ENCODE peak calls at places on chromosomes 11 and 22, in four cellular contexts. E, N, B and H are unnamed samples. For H3K9me2, the result is how much of the 10 kb centered on the place peaks cover.

GRCh38 chr22:40621309-40622151 is 15.0 kb downstream of the MRTFA start:
- DNase-seq in E (no peak), N (no peak), B (no peak), H (no peak)

GRCh38 chr11:102110761-102111010 is 439 bp downstream of the YAP1 start:
- DNase-seq in E (no peak), N (no peak), B (no peak), H (no peak)

GRCh38 chr11:68256331-68256741 is 15.4 kb downstream of the C11orf24 start:
- DNase-seq in E (no peak), N (no peak), B (no peak), H (no peak)

GRCh38 chr11:112797653-112798293 is 163.4 kb upstream of the NCAM1 start:
- DNase-seq in E (peak), N (peak), B (no peak), H (no peak)

GRCh38 chr11:64757549-64758329 is 2.0 kb downstream of the PYGM start:
- DNase-seq in E (no peak), N (no peak), B (no peak), H (no peak)

GRCh38 chr11:17651061-17651460 is 68.3 kb upstream of the MYOD1 start:
- DNase-seq in E (no peak), N (no peak), B (no peak), H (no peak)

GRCh38 chr22:44941176-44941575 is 68.6 kb downstream of the PHF21B start:
- DNase-seq in E (no peak), N (no peak), B (no peak), H (no peak)

GRCh38 chr11:114131366-114131963 is 72.0 kb downstream of the ZBTB16 start:
- DNase-seq in E (no peak), N (no peak), B (no peak), H (no peak)

GRCh38 chr11:77179048-77179447 is 51.0 kb downstream of the MYO7A start:
- DNase-seq in E (no peak), N (no peak), B (no peak), H (no peak)

GRCh38 chr11:60169264-60169915 is 13.5 kb downstream of the MS4A6A start:
- DNase-seq in E (peak), N (peak), B (peak), H (peak)

GRCh38 chr11:6320411-6321207 is at the start of gene CAVIN3:
- DNase-seq in E (peak), N (peak), B (peak), H (no peak)

GRCh38 chr11:130128626-130129025 is 31.0 kb upstream of the ST14 start:
- DNase-seq in E (no peak), N (no peak), B (no peak), H (no peak)

GRCh38 chr11:23688835-23689234 is 808.0 kb upstream of the LUZP2 start:
- DNase-seq in E (peak), N (no peak), B (no peak), H (no peak)

GRCh38 chr11:11998091-11998781 is 10.2 kb downstream of the DKK3 start:
- DNase-seq in E (peak), N (no peak), B (no peak), H (peak)

GRCh38 chr11:27968461-27968860 is 139.5 kb downstream of the KIF18A start:
- DNase-seq in E (no peak), N (no peak), B (no peak), H (no peak)

GRCh38 chr11:101444164-101444563 is 139.6 kb downstream of the TRPC6 start:
- DNase-seq in E (peak), N (no peak), B (no peak), H (no peak)

GRCh38 chr11:61917357-61918109 is at the start of gene RAB3IL1:
- DNase-seq in E (peak), N (peak), B (no peak), H (peak)

GRCh38 chr11:101129203-101129943 is at the start of gene PGR:
- DNase-seq in E (no peak), N (peak), B (no peak), H (no peak)

GRCh38 chr11:31804439-31805036 is 6.6 kb downstream of the PAX6 start:
- DNase-seq in E (no peak), N (peak), B (no peak), H (no peak)

GRCh38 chr11:75771646-75772410 is 3.2 kb downstream of the DGAT2 start:
- DNase-seq in E (peak), N (no peak), B (no peak), H (no peak)

GRCh38 chr11:61901353-61901858 is 10.1 kb upstream of the FADS3 start:
- DNase-seq in E (peak), N (no peak), B (no peak), H (no peak)

GRCh38 chr11:16280256-16280682 is 76.1 kb downstream of the SOX6 start:
- DNase-seq in E (peak), N (no peak), B (no peak), H (no peak)

GRCh38 chr11:129750343-129751292 is 65.0 kb upstream of the TMEM45B start:
- DNase-seq in E (peak), N (peak), B (peak), H (peak)

GRCh38 chr22:20867179-20868099 is 8.6 kb downstream of the SNAP29 start:
- DNase-seq in E (no peak), N (no peak), B (no peak), H (no peak)

GRCh38 chr11:73382747-73383146 is 6.5 kb downstream of the RELT start:
- DNase-seq in E (no peak), N (no peak), B (no peak), H (no peak)

GRCh38 chr11:48210052-48210451 is 6.6 kb upstream of the OR4B1 start:
- DNase-seq in E (peak), N (peak), B (no peak), H (peak)
- TF ChIP-seq CTCF in E (peak), N (no peak), B (peak), H (peak)

GRCh38 chr11:10592331-10592730 is 23.9 kb upstream of the LYVE1 start:
- DNase-seq in E (peak), N (no peak), B (peak), H (no peak)

GRCh38 chr11:10591741-10592140 is 23.3 kb upstream of the LYVE1 start:
- DNase-seq in E (no peak), N (no peak), B (no peak), H (no peak)

GRCh38 chr11:10597877-10598341 is 29.4 kb upstream of the LYVE1 start:
- DNase-seq in E (no peak), N (no peak), B (no peak), H (no peak)

GRCh38 chr11:10590516-10590915 is 22.1 kb upstream of the LYVE1 start:
- DNase-seq in E (no peak), N (no peak), B (no peak), H (no peak)

GRCh38 chr11:10594407-10594806 is 25.9 kb upstream of the LYVE1 start:
- DNase-seq in E (peak), N (no peak), B (no peak), H (peak)
- H3K9me2 ChIP-seq in E (under half), N (under half), B (under half), H (under half)

DNA sequence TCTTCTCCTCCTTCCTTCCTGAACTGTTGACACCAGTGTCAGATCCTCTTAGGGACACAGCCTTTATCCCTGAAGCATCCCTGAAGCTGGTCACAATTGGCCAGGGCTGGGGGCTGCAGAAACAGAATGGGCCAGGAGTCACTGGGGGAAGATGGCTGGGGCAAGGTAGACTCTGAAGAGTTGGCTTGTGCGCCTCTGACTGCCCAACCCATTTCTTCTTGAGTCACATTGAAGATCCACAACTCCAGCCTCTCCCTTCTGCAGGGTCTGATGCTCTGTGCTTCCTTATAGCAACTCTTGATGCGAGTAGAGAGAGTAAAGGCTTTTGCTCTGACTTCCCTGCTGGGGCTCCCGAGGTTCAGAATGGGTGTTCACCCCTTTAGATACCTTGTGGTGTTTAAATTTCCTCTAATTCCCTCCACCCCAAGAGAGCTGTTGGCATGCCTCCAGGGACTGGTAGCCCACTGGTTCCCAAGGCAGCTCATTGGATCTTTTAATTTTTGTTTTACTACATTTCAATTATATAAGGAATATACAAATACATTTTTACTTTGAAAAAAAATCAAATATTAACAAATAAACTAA is 13.4 kb downstream of the PRDM11 start:
- DNase-seq in E (no peak), N (no peak), B (no peak), H (no peak)
- TF ChIP-seq EZH2 in E (no peak), N (no peak), B (no peak), H (no peak)

GRCh38 chr22:22769434-22770279 is 118.0 kb upstream of the IGLL5 start:
- DNase-seq in E (no peak), N (no peak), B (no peak), H (no peak)

GRCh38 chr22:22768885-22769284 is 118.7 kb upstream of the IGLL5 start:
- DNase-seq in E (no peak), N (no peak), B (no peak), H (no peak)

GRCh38 chr22:22770881-22771280 is 116.7 kb upstream of the IGLL5 start:
- DNase-seq in E (no peak), N (no peak), B (no peak), H (no peak)

GRCh38 chr22:22770280-22770871 is 117.2 kb upstream of the IGLL5 start:
- DNase-seq in E (peak), N (peak), B (no peak), H (peak)

GRCh38 chr22:22767876-22768602 is 119.6 kb upstream of the IGLL5 start:
- DNase-seq in E (peak), N (peak), B (no peak), H (no peak)
- TF ChIP-seq CTCF in E (peak), N (peak), B (peak), H (no peak)

GRCh38 chr11:15185021-15185420 is 70.3 kb downstream of the INSC start:
- DNase-seq in E (no peak), N (no peak), B (no peak), H (no peak)
- H3K9me2 ChIP-seq in E (under half), N (under half), B (under half), H (under half)

GRCh38 chr11:79939111-79939510 is 498.3 kb upstream of the TENM4 start:
- DNase-seq in E (no peak), N (no peak), B (no peak), H (no peak)
- TF ChIP-seq EZH2 in E (no peak), N (no peak), B (no peak), H (no peak)

DNA sequence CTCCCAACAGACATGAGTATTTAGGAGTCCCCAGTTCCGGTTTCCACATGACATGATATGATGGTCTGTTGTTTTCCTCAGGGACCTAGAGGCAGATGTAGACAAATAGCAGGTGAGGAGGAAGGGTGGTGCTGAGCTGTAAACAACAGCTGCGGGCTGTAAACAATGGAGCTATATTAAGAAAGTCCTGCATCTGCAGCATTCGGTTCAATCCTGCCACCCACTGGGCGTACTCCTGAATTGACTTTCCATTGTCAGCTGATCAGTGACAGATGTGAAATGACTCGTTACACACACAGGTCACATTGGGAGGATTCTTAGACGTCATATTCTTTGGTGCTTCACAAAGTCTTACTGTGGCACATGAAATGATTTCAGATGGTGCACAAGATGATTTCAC is 26.8 kb upstream of the RAG1 start:
- DNase-seq in E (peak), N (peak), B (peak), H (no peak)
- TF ChIP-seq CTCF in E (peak), N (peak), B (peak), H (peak)

GRCh38 chr11:10439924-10440323 is 15.1 kb upstream of the AMPD3 start:
- DNase-seq in E (no peak), N (no peak), B (no peak), H (no peak)

GRCh38 chr11:10443152-10443551 is 11.9 kb upstream of the AMPD3 start:
- DNase-seq in E (no peak), N (no peak), B (no peak), H (no peak)

GRCh38 chr11:10438451-10438850 is 16.6 kb upstream of the AMPD3 start:
- DNase-seq in E (no peak), N (no peak), B (no peak), H (no peak)

GRCh38 chr11:10441652-10442503 is 13.2 kb upstream of the AMPD3 start:
- DNase-seq in E (no peak), N (no peak), B (no peak), H (no peak)

DNA sequence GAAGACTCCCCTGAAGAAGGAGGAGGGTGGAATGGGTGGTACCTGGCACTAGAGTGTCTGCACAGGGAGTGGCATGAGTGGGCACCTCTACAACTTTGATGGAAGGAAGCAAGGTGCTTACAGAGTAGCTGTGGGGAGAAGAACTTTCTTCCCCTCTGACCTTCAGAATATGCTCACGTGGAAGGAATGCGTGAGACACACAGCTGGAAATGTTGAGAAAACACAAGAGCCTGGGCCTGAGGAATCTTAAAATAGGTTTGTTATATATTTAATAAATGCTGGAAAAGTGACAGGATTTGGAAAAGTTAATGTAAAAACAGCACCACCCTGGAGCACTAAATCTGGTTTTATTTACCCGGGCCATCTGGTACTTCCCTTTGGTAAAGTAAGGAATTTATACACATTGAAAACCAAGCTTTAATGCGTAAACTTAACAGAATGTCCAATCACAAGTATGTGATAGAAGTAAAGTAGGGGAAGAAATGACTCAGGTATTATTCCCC is 14.0 kb upstream of the AMPD3 start:
- DNase-seq in E (no peak), N (no peak), B (no peak), H (no peak)
- H3K9me2 ChIP-seq in E (under half), N (under half), B (under half), H (under half)